ENCODE peak calls at places on chromosomes 5 and 9, in five cellular contexts. Z is lower lobe of right lung, G is upper lobe of right lung, Q is adrenal gland, M is A673. X is an unnamed sample.

GRCh38 chr9:113566712-113567071 is 103.2 kb downstream of the RGS3 start:
- DNase-seq in Z (peak), G (peak), Q (no peak), M (no peak), X (no peak)

GRCh38 chr5:25944786-25945185 is 1093.6 kb downstream of the CDH9 start:
- DNase-seq in Z (no peak), G (no peak), Q (no peak), M (no peak), X (no peak)

GRCh38 chr5:60743511-60744314 is 43.7 kb upstream of the DEPDC1B start:
- DNase-seq in Z (no peak), G (no peak), Q (no peak), M (no peak), X (no peak)

GRCh38 chr5:7877851-7878250 is 8.9 kb downstream of the MTRR start:
- DNase-seq in Z (no peak), G (no peak), Q (peak), M (no peak), X (no peak)

GRCh38 chr9:97853844-97854695 is 1.0 kb downstream of the FOXE1 start:
- DNase-seq in Z (peak), G (peak), Q (no peak), M (peak), X (peak)

GRCh38 chr9:33290247-33290993 is at the start of gene NFX1:
- DNase-seq in Z (peak), G (peak), Q (peak), M (peak), X (peak)

GRCh38 chr9:100670719-100671118 is 92.8 kb downstream of the CAVIN4 start:
- DNase-seq in Z (no peak), G (no peak), Q (no peak), M (peak), X (no peak)

GRCh38 chr5:1698589-1699316 is 100.9 kb downstream of the MRPL36 start:
- DNase-seq in Z (no peak), G (no peak), Q (no peak), M (no peak), X (no peak)

GRCh38 chr5:80251636-80252035 is 4.2 kb downstream of the SERINC5 start:
- DNase-seq in Z (peak), G (no peak), Q (peak), M (no peak), X (no peak)

GRCh38 chr5:146428658-146429057 is 18.5 kb upstream of the TCERG1 start:
- DNase-seq in Z (no peak), G (no peak), Q (no peak), M (no peak), X (no peak)

GRCh38 chr5:54090495-54091084 is 219.8 kb downstream of the ARL15 start:
- DNase-seq in Z (no peak), G (no peak), Q (no peak), M (peak), X (no peak)

GRCh38 chr5:74312746-74313145 is 327.8 kb downstream of the ENC1 start:
- DNase-seq in Z (no peak), G (no peak), Q (no peak), M (no peak), X (no peak)

GRCh38 chr5:5409151-5409810 is 13.2 kb upstream of the ICE1 start:
- DNase-seq in Z (no peak), G (no peak), Q (peak), M (no peak), X (peak)

GRCh38 chr9:69120380-69121154 is 53.5 kb upstream of the TJP2 start:
- DNase-seq in Z (peak), G (peak), Q (no peak), M (no peak), X (peak)

GRCh38 chr5:124468671-124469411 is 277.6 kb downstream of the ZNF608 start:
- DNase-seq in Z (no peak), G (no peak), Q (no peak), M (no peak), X (peak)

GRCh38 chr5:120139039-120139438 is 325.1 kb upstream of the PRR16 start:
- DNase-seq in Z (no peak), G (no peak), Q (peak), M (peak), X (no peak)

GRCh38 chr9:842918-843468 is 1.5 kb downstream of the DMRT1 start:
- DNase-seq in Z (no peak), G (no peak), Q (no peak), M (no peak), X (peak)

GRCh38 chr9:86321373-86321772 is 32.8 kb downstream of the TUT7 start:
- DNase-seq in Z (no peak), G (no peak), Q (peak), M (no peak), X (no peak)

GRCh38 chr5:180742727-180743126 is 2.9 kb upstream of the OR2Y1 start:
- DNase-seq in Z (no peak), G (no peak), Q (no peak), M (no peak), X (no peak)

GRCh38 chr9:1294641-1295040 is 244.5 kb downstream of the DMRT2 start:
- DNase-seq in Z (no peak), G (no peak), Q (no peak), M (no peak), X (no peak)

GRCh38 chr9:126588491-126589168 is 25.1 kb upstream of the LMX1B start:
- DNase-seq in Z (no peak), G (no peak), Q (no peak), M (no peak), X (no peak)

GRCh38 chr5:181167814-181168488 is 20.6 kb downstream of the OR2V2 start:
- DNase-seq in Z (no peak), G (no peak), Q (no peak), M (peak), X (peak)

GRCh38 chr5:157484768-157485167 is 24.8 kb downstream of the NIPAL4 start:
- DNase-seq in Z (peak), G (peak), Q (peak), M (no peak), X (no peak)

GRCh38 chr5:132098621-132099020 is 25.0 kb downstream of the CSF2 start:
- DNase-seq in Z (no peak), G (no peak), Q (no peak), M (no peak), X (no peak)

GRCh38 chr9:110048976-110049698 is 158.8 kb downstream of the C9orf152 start:
- DNase-seq in Z (no peak), G (no peak), Q (no peak), M (no peak), X (peak)

GRCh38 chr5:154273028-154273617 is 82.6 kb downstream of the GALNT10 start:
- DNase-seq in Z (no peak), G (no peak), Q (peak), M (no peak), X (no peak)

GRCh38 chr5:78693339-78693738 is 44.8 kb upstream of the LHFPL2 start:
- DNase-seq in Z (no peak), G (no peak), Q (no peak), M (no peak), X (no peak)

GRCh38 chr5:78696637-78697036 is 48.1 kb upstream of the LHFPL2 start:
- DNase-seq in Z (no peak), G (no peak), Q (no peak), M (no peak), X (no peak)

GRCh38 chr5:78701795-78702406 is 53.3 kb upstream of the LHFPL2 start:
- DNase-seq in Z (no peak), G (no peak), Q (no peak), M (no peak), X (no peak)

GRCh38 chr5:78699565-78700143 is 51.1 kb upstream of the LHFPL2 start:
- DNase-seq in Z (no peak), G (no peak), Q (peak), M (peak), X (no peak)

DNA sequence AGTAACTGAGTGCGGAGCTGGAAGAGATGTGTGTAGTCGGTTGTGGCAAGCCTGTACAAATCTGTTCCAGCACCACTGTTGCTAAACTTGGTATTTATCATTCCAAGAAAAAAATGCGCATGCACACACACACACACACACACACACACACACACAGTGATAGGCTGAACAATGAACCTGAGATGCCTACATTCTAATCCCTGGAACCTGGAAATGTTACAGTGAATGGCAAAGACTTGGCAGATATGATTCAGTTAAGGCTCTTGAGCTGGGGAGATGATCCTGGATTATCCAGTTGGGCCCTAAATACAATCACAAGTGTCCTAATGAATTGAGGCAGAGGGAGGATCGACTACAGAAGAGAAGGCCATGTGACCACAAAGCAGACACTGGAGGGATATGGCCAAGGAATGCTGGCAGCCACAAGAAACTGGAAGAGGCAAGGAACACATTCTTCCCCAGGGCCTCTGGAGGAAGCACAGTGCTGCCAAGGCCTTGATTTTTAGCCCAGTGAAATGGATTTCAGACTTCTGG is 49.7 kb upstream of the LHFPL2 start:
- DNase-seq in Z (no peak), G (no peak), Q (no peak), M (no peak), X (no peak)
- H3K27ac ChIP-seq in Z (no peak), G (no peak), Q (no peak), M (no peak), X (no peak)

GRCh38 chr9:121439016-121439415 is 60.6 kb downstream of the GGTA1 start:
- DNase-seq in Z (no peak), G (no peak), Q (no peak), M (no peak), X (no peak)
- H3K27ac ChIP-seq in Z (no peak), G (no peak), Q (no peak), M (no peak), X (no peak)

GRCh38 chr5:98110791-98111190 is 662.7 kb upstream of the RGMB start:
- DNase-seq in Z (no peak), G (no peak), Q (no peak), M (no peak), X (no peak)
- H3K27ac ChIP-seq in Z (no peak), G (no peak), Q (no peak), M (no peak), X (no peak)

GRCh38 chr9:120902824-120903608 is 23.6 kb downstream of the TRAF1 start:
- DNase-seq in Z (no peak), G (no peak), Q (no peak), M (no peak), X (no peak)

GRCh38 chr9:120900821-120901220 is 23.8 kb upstream of the PHF19 start:
- DNase-seq in Z (no peak), G (no peak), Q (no peak), M (no peak), X (no peak)

GRCh38 chr9:120904061-120904998 is 22.3 kb downstream of the TRAF1 start:
- DNase-seq in Z (no peak), G (no peak), Q (no peak), M (no peak), X (no peak)

GRCh38 chr9:120901704-120902103 is 24.7 kb upstream of the PHF19 start:
- DNase-seq in Z (no peak), G (no peak), Q (no peak), M (no peak), X (no peak)

DNA sequence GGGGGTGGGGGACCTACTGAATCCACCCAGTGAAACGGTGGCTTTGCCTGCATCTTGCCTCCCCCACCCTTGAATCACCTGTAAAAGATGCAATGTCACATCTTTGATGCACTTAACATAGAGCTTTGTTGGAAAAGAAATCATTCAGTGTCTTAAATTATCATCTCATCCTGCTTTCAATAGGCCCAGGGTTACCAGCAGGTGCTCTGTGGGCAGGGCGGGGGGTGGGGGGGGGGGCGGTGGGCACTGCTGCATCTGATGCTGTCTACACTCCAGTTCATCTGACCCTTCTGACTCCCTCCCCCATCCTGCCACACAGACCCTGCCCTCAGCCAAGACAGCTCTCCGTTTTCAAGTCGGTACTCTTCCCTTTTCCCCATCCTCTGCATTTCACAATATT is 24.3 kb downstream of the TRAF1 start:
- DNase-seq in Z (no peak), G (no peak), Q (no peak), M (no peak), X (no peak)
- H3K27ac ChIP-seq in Z (no peak), G (no peak), Q (no peak), M (no peak), X (no peak)

GRCh38 chr5:147509041-147509709 is 693 bp downstream of the DPYSL3 start:
- DNase-seq in Z (no peak), G (peak), Q (no peak), M (no peak), X (peak)
- H3K27ac ChIP-seq in Z (peak), G (peak), Q (peak), M (peak), X (peak)

GRCh38 chr5:163508753-163509152 is 3.3 kb downstream of the MAT2B start:
- DNase-seq in Z (no peak), G (no peak), Q (no peak), M (no peak), X (no peak)
- H3K27ac ChIP-seq in Z (peak), G (peak), Q (peak), M (peak), X (no peak)

GRCh38 chr5:172549708-172550095 is 91.4 kb upstream of the NEURL1B start:
- DNase-seq in Z (no peak), G (peak), Q (no peak), M (peak), X (no peak)
- H3K27ac ChIP-seq in Z (no peak), G (no peak), Q (no peak), M (no peak), X (no peak)

DNA sequence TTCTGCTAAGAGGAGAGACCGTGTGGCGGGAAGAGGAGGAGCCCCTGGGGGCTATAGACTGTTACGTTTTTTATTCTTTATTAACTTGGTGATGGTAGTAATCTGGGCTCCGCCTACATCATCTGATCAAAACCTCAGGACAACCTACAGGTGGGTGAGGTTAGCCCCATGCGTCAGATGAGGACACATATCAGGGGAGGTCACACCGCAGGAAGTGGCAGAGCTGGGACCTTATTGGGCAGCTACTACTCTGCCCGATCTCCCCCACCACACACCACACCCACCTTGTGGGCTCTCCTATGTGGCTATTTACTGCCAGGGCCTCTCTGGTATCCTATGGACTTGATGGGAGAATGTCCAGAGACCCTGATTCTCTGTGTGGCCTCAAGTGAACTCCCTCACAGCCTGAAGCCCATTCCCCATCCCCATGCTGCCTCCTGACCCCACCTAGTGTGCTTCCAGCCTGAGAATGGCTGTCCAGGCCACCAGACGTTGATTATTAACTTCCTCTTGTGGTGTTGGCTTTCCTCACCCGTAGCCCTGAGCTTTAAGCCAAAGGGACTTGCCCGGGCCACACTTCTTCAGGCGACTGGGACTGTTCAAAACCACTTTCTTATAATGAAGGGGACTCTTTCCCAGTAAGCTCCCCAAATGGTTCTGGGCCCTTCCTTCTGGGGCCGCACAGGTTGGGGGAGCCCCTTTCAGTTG is 8.2 kb downstream of the UNC5A start:
- DNase-seq in Z (no peak), G (no peak), Q (no peak), M (no peak), X (no peak)
- H3K27ac ChIP-seq in Z (no peak), G (no peak), Q (peak), M (no peak), X (no peak)

DNA sequence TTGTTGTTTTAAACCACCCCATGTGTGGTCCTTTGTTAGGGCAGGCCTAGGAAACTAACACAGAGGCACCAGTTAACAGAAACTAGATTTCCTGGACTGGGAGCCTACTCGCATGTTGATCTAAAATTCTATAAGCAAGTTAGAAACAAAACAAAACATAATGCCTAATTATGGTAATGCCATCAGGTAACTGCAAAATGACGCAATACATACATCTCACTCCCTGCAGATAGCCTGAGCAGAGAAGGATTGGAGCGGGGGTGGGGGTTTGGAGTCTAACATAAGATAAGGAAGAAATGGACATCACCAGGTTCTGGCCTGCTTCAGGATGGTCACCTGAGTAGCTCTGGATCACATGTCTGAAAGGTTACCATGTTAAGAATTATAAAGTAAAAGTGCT is 113.4 kb upstream of the CTSL start:
- DNase-seq in Z (no peak), G (no peak), Q (no peak), M (no peak), X (no peak)
- H3K27ac ChIP-seq in Z (peak), G (peak), Q (no peak), M (no peak), X (no peak)

X was measured in neural progenitor cell.